ENCODE peak calls at places on chromosome 21, in nine cellular contexts. E, T, K, A, W, S, L, X and V are unnamed samples.

GRCh38 chr21:41987310-41987709 is 22.9 kb downstream of the ZBTB21 start:
- DNase-seq in E (no peak), T (no peak), K (no peak), A (no peak), W (no peak), S (no peak), L (no peak), X (no peak), V (no peak)

GRCh38 chr21:37582613-37583012 is 216.0 kb downstream of the DYRK1A start:
- DNase-seq in E (peak), T (no peak), K (peak), A (no peak), W (peak), S (no peak), L (no peak), X (no peak), V (no peak)

GRCh38 chr21:28554660-28555475 is 437.8 kb downstream of the LTN1 start:
- DNase-seq in E (peak), T (no peak), K (no peak), A (no peak), W (peak), S (no peak), L (no peak), X (no peak), V (no peak)

GRCh38 chr21:34800797-34801518 is 132.2 kb downstream of the CLIC6 start:
- DNase-seq in E (no peak), T (no peak), K (no peak), A (no peak), W (peak), S (no peak), L (no peak), X (no peak), V (peak)

GRCh38 chr21:29053656-29054055 is 19.8 kb downstream of the CCT8 start:
- DNase-seq in E (peak), T (no peak), K (no peak), A (no peak), W (peak), S (no peak), L (no peak), X (no peak), V (no peak)

GRCh38 chr21:36699546-36700294 is 805 bp downstream of the SIM2 start:
- DNase-seq in E (no peak), T (no peak), K (no peak), A (no peak), W (no peak), S (no peak), L (no peak), X (no peak), V (no peak)

GRCh38 chr21:9008636-9009035 is 1512.7 kb upstream of the TPTE start:
- DNase-seq in E (no peak), T (no peak), K (no peak), A (no peak), W (no peak), S (peak), L (no peak), X (no peak), V (peak)

GRCh38 chr21:41011968-41012367 is 156.0 kb upstream of the BACE2 start:
- DNase-seq in E (no peak), T (no peak), K (no peak), A (no peak), W (no peak), S (no peak), L (no peak), X (no peak), V (no peak)

GRCh38 chr21:35050348-35051286 is 1.5 kb upstream of the RUNX1 start:
- DNase-seq in E (no peak), T (no peak), K (no peak), A (no peak), W (peak), S (no peak), L (no peak), X (no peak), V (no peak)

GRCh38 chr21:41900401-41900800 is 21.3 kb upstream of the PRDM15 start:
- DNase-seq in E (no peak), T (no peak), K (peak), A (no peak), W (no peak), S (no peak), L (no peak), X (no peak), V (peak)

GRCh38 chr21:37036177-37036576 is 29.7 kb downstream of the RIPPLY3 start:
- DNase-seq in E (no peak), T (no peak), K (no peak), A (no peak), W (no peak), S (no peak), L (no peak), X (no peak), V (no peak)

GRCh38 chr21:33820371-33820770 is 95.2 kb downstream of the ATP5PO start:
- DNase-seq in E (no peak), T (no peak), K (no peak), A (no peak), W (no peak), S (no peak), L (no peak), X (no peak), V (no peak)

GRCh38 chr21:42862774-42863503 is 16.4 kb downstream of the WDR4 start:
- DNase-seq in E (no peak), T (no peak), K (no peak), A (peak), W (no peak), S (no peak), L (no peak), X (no peak), V (peak)

GRCh38 chr21:42865361-42866160 is 13.8 kb downstream of the WDR4 start:
- DNase-seq in E (no peak), T (no peak), K (no peak), A (no peak), W (no peak), S (peak), L (no peak), X (no peak), V (no peak)

GRCh38 chr21:32733356-32733755 is 5.5 kb upstream of the SYNJ1 start:
- DNase-seq in E (no peak), T (no peak), K (no peak), A (no peak), W (no peak), S (no peak), L (no peak), X (no peak), V (no peak)

GRCh38 chr21:19510057-19510456 is 1106.5 kb upstream of the TMPRSS15 start:
- DNase-seq in E (no peak), T (no peak), K (no peak), A (no peak), W (no peak), S (no peak), L (no peak), X (no peak), V (no peak)

GRCh38 chr21:41932576-41933258 is 21.1 kb downstream of the C2CD2 start:
- DNase-seq in E (peak), T (no peak), K (no peak), A (no peak), W (peak), S (peak), L (peak), X (no peak), V (peak)

GRCh38 chr21:33396436-33396835 is 6.8 kb upstream of the IFNGR2 start:
- DNase-seq in E (no peak), T (no peak), K (no peak), A (no peak), W (no peak), S (no peak), L (no peak), X (no peak), V (no peak)

GRCh38 chr21:31366825-31367224 is 22.8 kb upstream of the TIAM1 start:
- DNase-seq in E (peak), T (peak), K (no peak), A (no peak), W (peak), S (no peak), L (no peak), X (peak), V (peak)

GRCh38 chr21:25639167-25639921 is at the start of gene JAM2:
- DNase-seq in E (no peak), T (no peak), K (peak), A (peak), W (peak), S (peak), L (peak), X (peak), V (no peak)

GRCh38 chr21:31108969-31109368 is 70.7 kb upstream of the KRTAP19-8 start:
- DNase-seq in E (no peak), T (no peak), K (no peak), A (no peak), W (peak), S (no peak), L (no peak), X (no peak), V (peak)

GRCh38 chr21:13854638-13855037 is 245.1 kb downstream of the POTED start:
- DNase-seq in E (no peak), T (no peak), K (no peak), A (no peak), W (no peak), S (no peak), L (no peak), X (no peak), V (no peak)

GRCh38 chr21:32548978-32549377 is 36.3 kb downstream of the TCP10L start:
- DNase-seq in E (no peak), T (no peak), K (no peak), A (no peak), W (no peak), S (no peak), L (no peak), X (no peak), V (no peak)

GRCh38 chr21:41425954-41426655 is at the start of gene MX1:
- DNase-seq in E (peak), T (no peak), K (peak), A (peak), W (peak), S (peak), L (peak), X (peak), V (no peak)

GRCh38 chr21:33690874-33691273 is 48.6 kb downstream of the ITSN1 start:
- DNase-seq in E (no peak), T (no peak), K (no peak), A (no peak), W (no peak), S (no peak), L (no peak), X (no peak), V (no peak)

GRCh38 chr21:42195378-42196031 is 23.4 kb upstream of the ABCG1 start:
- DNase-seq in E (peak), T (peak), K (no peak), A (peak), W (peak), S (peak), L (no peak), X (peak), V (peak)

GRCh38 chr21:34582506-34583150 is 32.3 kb downstream of the RCAN1 start:
- DNase-seq in E (peak), T (no peak), K (no peak), A (no peak), W (peak), S (peak), L (peak), X (peak), V (peak)

GRCh38 chr21:42187976-42188653 is 30.8 kb upstream of the ABCG1 start:
- DNase-seq in E (no peak), T (no peak), K (no peak), A (peak), W (no peak), S (no peak), L (peak), X (peak), V (no peak)

GRCh38 chr21:28439246-28439645 is 553.4 kb downstream of the LTN1 start:
- DNase-seq in E (no peak), T (no peak), K (no peak), A (no peak), W (no peak), S (no peak), L (no peak), X (no peak), V (no peak)

GRCh38 chr21:37525810-37526209 is 159.2 kb downstream of the DYRK1A start:
- DNase-seq in E (no peak), T (no peak), K (no peak), A (no peak), W (peak), S (no peak), L (no peak), X (no peak), V (no peak)

GRCh38 chr21:41975391-41976272 is 21.8 kb upstream of the C2CD2 start:
- DNase-seq in E (no peak), T (no peak), K (no peak), A (no peak), W (no peak), S (no peak), L (no peak), X (peak), V (no peak)

GRCh38 chr21:38170705-38171682 is 85.8 kb upstream of the KCNJ15 start:
- DNase-seq in E (no peak), T (no peak), K (no peak), A (no peak), W (peak), S (no peak), L (no peak), X (no peak), V (peak)

GRCh38 chr21:42276526-42277154 is 38.6 kb downstream of the TFF3 start:
- DNase-seq in E (no peak), T (no peak), K (no peak), A (no peak), W (no peak), S (no peak), L (no peak), X (no peak), V (no peak)

GRCh38 chr21:43331962-43332458 is 94.9 kb downstream of the SIK1 start:
- DNase-seq in E (peak), T (peak), K (peak), A (no peak), W (peak), S (peak), L (no peak), X (peak), V (peak)

GRCh38 chr21:28883931-28884330 is 108.7 kb downstream of the LTN1 start:
- DNase-seq in E (no peak), T (no peak), K (no peak), A (no peak), W (no peak), S (no peak), L (no peak), X (no peak), V (no peak)

GRCh38 chr21:44858791-44859190 is 14.7 kb downstream of the PTTG1IP start:
- DNase-seq in E (no peak), T (no peak), K (no peak), A (no peak), W (no peak), S (no peak), L (no peak), X (peak), V (peak)
- H3K4me3 ChIP-seq in E (no peak), T (no peak), K (no peak), A (no peak), W (no peak), S (no peak), L (no peak), X (no peak), V (no peak)

GRCh38 chr21:26883768-26884167 is 38.6 kb upstream of the ADAMTS1 start:
- DNase-seq in E (no peak), T (peak), K (no peak), A (no peak), W (peak), S (no peak), L (no peak), X (no peak), V (no peak)

GRCh38 chr21:26877015-26877414 is 31.8 kb upstream of the ADAMTS1 start:
- DNase-seq in E (no peak), T (no peak), K (no peak), A (no peak), W (no peak), S (no peak), L (no peak), X (no peak), V (no peak)

GRCh38 chr21:26884436-26884835 is 39.2 kb upstream of the ADAMTS1 start:
- DNase-seq in E (no peak), T (no peak), K (no peak), A (no peak), W (no peak), S (no peak), L (no peak), X (no peak), V (no peak)

GRCh38 chr21:26887241-26887640 is 42.0 kb upstream of the ADAMTS1 start:
- DNase-seq in E (peak), T (no peak), K (no peak), A (no peak), W (peak), S (no peak), L (no peak), X (no peak), V (no peak)

GRCh38 chr21:26881504-26882228 is 36.5 kb upstream of the ADAMTS1 start:
- DNase-seq in E (no peak), T (no peak), K (no peak), A (no peak), W (peak), S (no peak), L (no peak), X (no peak), V (peak)
- H3K4me3 ChIP-seq in E (no peak), T (no peak), K (no peak), A (no peak), W (no peak), S (no peak), L (no peak), X (no peak), V (no peak)

GRCh38 chr21:22438428-22439086 is 1440.3 kb downstream of the NCAM2 start:
- DNase-seq in E (no peak), T (no peak), K (no peak), A (no peak), W (no peak), S (no peak), L (no peak), X (no peak), V (no peak)
- H3K4me3 ChIP-seq in E (no peak), T (no peak), K (no peak), A (no peak), W (no peak), S (no peak), L (no peak), X (no peak), V (no peak)

DNA sequence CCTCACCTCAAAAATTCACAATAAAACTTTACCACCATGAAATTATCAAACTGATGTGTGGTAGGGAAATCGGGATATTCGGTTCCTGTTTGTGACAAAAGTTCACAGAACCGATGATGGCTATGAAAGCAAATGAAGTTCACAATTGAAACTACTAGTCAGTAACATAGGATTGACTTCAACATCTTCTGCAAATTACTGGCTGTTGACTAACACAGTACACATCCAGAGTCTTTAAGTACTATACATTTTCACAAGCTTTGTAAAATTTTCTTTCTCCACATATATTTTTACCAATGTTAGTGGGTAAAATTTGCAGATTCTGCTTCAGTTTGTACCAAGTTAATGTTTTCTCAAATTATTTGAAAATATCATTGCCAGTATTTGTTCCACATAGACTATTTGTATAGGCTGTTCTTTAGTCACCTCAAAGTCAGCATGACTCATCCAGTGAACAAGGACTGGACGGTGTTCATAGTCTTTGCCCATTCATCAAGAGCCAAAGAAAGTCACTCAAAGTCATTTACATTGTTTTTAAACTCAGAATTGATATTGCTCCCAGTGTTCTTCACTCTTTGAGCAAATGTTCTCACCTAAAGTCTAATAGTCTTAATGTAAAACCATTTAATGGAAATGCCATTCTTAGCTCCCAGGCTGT is 213.4 kb downstream of the USP25 start:
- DNase-seq in E (peak), T (no peak), K (peak), A (no peak), W (peak), S (no peak), L (no peak), X (no peak), V (peak)
- H3K4me3 ChIP-seq in E (no peak), T (no peak), K (no peak), A (no peak), W (no peak), S (no peak), L (no peak), X (no peak), V (no peak)

GRCh38 chr21:46661211-46661625 is 25.7 kb downstream of the PRMT2 start:
- DNase-seq in E (peak), T (peak), K (peak), A (peak), W (peak), S (peak), L (peak), X (no peak), V (peak)
- H3K4me3 ChIP-seq in E (peak), T (peak), K (no peak), A (peak), W (no peak), S (no peak), L (peak), X (peak), V (no peak)

DNA sequence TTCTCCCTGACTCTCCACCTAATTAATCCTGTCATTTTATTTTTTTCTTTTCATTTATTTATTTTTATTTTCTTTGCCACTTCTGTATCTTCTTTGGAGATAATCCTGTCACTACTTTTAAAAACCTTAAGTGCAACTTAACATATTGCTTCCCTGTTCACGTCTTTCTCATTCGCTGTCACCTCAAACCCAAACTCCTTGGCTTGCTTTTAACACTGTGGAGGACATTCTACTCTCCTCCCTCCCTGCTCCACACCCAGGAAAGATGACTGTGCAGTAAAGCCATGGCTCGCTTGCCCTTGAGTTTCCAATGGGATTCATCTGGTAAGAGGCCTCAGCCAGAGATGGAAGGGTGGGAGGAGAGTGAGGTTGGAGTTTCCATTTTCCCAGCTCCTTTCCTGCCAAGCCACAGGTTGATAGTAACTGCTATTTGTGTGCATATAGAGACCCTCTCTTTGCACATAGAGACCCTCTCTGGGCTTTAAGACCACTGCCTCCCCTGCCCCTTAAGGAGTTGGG is 6.4 kb upstream of the BRWD1 start:
- DNase-seq in E (no peak), T (no peak), K (no peak), A (no peak), W (peak), S (no peak), L (no peak), X (no peak), V (peak)
- H3K4me3 ChIP-seq in E (no peak), T (no peak), K (no peak), A (no peak), W (no peak), S (no peak), L (no peak), X (no peak), V (no peak)

GRCh38 chr21:44921928-44922327 is 1.2 kb upstream of the ITGB2 start:
- DNase-seq in E (no peak), T (no peak), K (no peak), A (no peak), W (no peak), S (no peak), L (no peak), X (no peak), V (no peak)

GRCh38 chr21:44918581-44919033 is 2.1 kb downstream of the ITGB2 start:
- DNase-seq in E (no peak), T (no peak), K (no peak), A (no peak), W (no peak), S (peak), L (peak), X (no peak), V (no peak)

GRCh38 chr21:44919111-44919912 is 1.4 kb downstream of the ITGB2 start:
- DNase-seq in E (no peak), T (no peak), K (no peak), A (no peak), W (no peak), S (peak), L (peak), X (no peak), V (no peak)

GRCh38 chr21:44920694-44921604 is at the start of gene ITGB2:
- DNase-seq in E (no peak), T (no peak), K (no peak), A (peak), W (no peak), S (peak), L (peak), X (no peak), V (no peak)

GRCh38 chr21:44919913-44920693 is 596 bp downstream of the ITGB2 start:
- DNase-seq in E (no peak), T (no peak), K (no peak), A (no peak), W (no peak), S (peak), L (peak), X (no peak), V (no peak)
- H3K4me3 ChIP-seq in E (no peak), T (no peak), K (no peak), A (peak), W (no peak), S (peak), L (peak), X (peak), V (no peak)